ENCODE peak calls at places on chromosome 13, in six cellular contexts. One of them, this sample, is unnamed.

GRCh38 chr13:114107686-114108081 is 24.7 kb downstream of the RASA3 start:
- DNase-seq in IMR-90: peak
- DNase-seq in H9: no peak
- DNase-seq in mesenchymal stem cell: peak
- DNase-seq in trophoblast cell: no peak
- DNase-seq in neuronal stem cell: no peak
- DNase-seq in this sample: no peak

GRCh38 chr13:94956407-94957110 is 244.2 kb upstream of the SOX21 start:
- DNase-seq in mesenchymal stem cell: no peak
- DNase-seq in IMR-90: no peak
- DNase-seq in H9: no peak
- DNase-seq in neuronal stem cell: no peak
- DNase-seq in trophoblast cell: no peak
- DNase-seq in this sample: no peak

GRCh38 chr13:49441846-49442245 is 2.0 kb downstream of the CAB39L start:
- DNase-seq in IMR-90: peak
- DNase-seq in trophoblast cell: no peak
- DNase-seq in mesenchymal stem cell: peak
- DNase-seq in neuronal stem cell: no peak
- DNase-seq in H9: no peak
- DNase-seq in this sample: no peak

GRCh38 chr13:52850396-52851152 is 2.1 kb upstream of the PCDH8 start:
- DNase-seq in mesenchymal stem cell: peak
- DNase-seq in trophoblast cell: peak
- DNase-seq in IMR-90: peak
- DNase-seq in H9: peak
- DNase-seq in neuronal stem cell: peak
- DNase-seq in this sample: peak

GRCh38 chr13:34577051-34577450 is 365.0 kb upstream of the NBEA start:
- DNase-seq in H9: no peak
- DNase-seq in trophoblast cell: no peak
- DNase-seq in IMR-90: no peak
- DNase-seq in neuronal stem cell: no peak
- DNase-seq in mesenchymal stem cell: peak
- DNase-seq in this sample: no peak

GRCh38 chr13:26052136-26052736 is 420 bp upstream of the SHISA2 start:
- DNase-seq in neuronal stem cell: no peak
- DNase-seq in trophoblast cell: no peak
- DNase-seq in H9: no peak
- DNase-seq in IMR-90: no peak
- DNase-seq in mesenchymal stem cell: no peak
- DNase-seq in this sample: peak

GRCh38 chr13:32650705-32651311 is 64.6 kb downstream of the PDS5B start:
- DNase-seq in H9: peak
- DNase-seq in mesenchymal stem cell: peak
- DNase-seq in IMR-90: peak
- DNase-seq in neuronal stem cell: peak
- DNase-seq in trophoblast cell: peak
- DNase-seq in this sample: peak

GRCh38 chr13:107649071-107649470 is 566.3 kb downstream of the LIG4 start:
- DNase-seq in H9: no peak
- DNase-seq in mesenchymal stem cell: peak
- DNase-seq in trophoblast cell: no peak
- DNase-seq in IMR-90: peak
- DNase-seq in neuronal stem cell: no peak
- DNase-seq in this sample: no peak

GRCh38 chr13:67107973-67108372 is 122.2 kb downstream of the PCDH9 start:
- DNase-seq in neuronal stem cell: no peak
- DNase-seq in mesenchymal stem cell: no peak
- DNase-seq in IMR-90: no peak
- DNase-seq in H9: no peak
- DNase-seq in trophoblast cell: no peak
- DNase-seq in this sample: no peak

GRCh38 chr13:89514534-89515312 is 1832.8 kb upstream of the MIR17HG start:
- DNase-seq in IMR-90: peak
- DNase-seq in trophoblast cell: no peak
- DNase-seq in mesenchymal stem cell: peak
- DNase-seq in H9: no peak
- DNase-seq in neuronal stem cell: peak
- DNase-seq in this sample: peak

GRCh38 chr13:21074601-21075302 is 13.4 kb upstream of the LATS2 start:
- DNase-seq in IMR-90: no peak
- DNase-seq in mesenchymal stem cell: peak
- DNase-seq in neuronal stem cell: no peak
- DNase-seq in H9: no peak
- DNase-seq in trophoblast cell: no peak
- DNase-seq in this sample: peak

GRCh38 chr13:66139250-66139649 is 1090.9 kb downstream of the PCDH9 start:
- DNase-seq in H9: no peak
- DNase-seq in trophoblast cell: no peak
- DNase-seq in neuronal stem cell: no peak
- DNase-seq in mesenchymal stem cell: peak
- DNase-seq in IMR-90: no peak
- DNase-seq in this sample: no peak

GRCh38 chr13:30652746-30653145 is 35.0 kb downstream of the USPL1 start:
- DNase-seq in IMR-90: no peak
- DNase-seq in mesenchymal stem cell: no peak
- DNase-seq in trophoblast cell: no peak
- DNase-seq in neuronal stem cell: no peak
- DNase-seq in H9: no peak
- DNase-seq in this sample: no peak

GRCh38 chr13:18949489-18949761 is 232.2 kb downstream of the TUBA3C start:
- DNase-seq in neuronal stem cell: no peak
- DNase-seq in H9: no peak
- DNase-seq in mesenchymal stem cell: no peak
- DNase-seq in IMR-90: no peak
- DNase-seq in trophoblast cell: no peak
- DNase-seq in this sample: no peak

GRCh38 chr13:75870397-75870801 is 234.3 kb downstream of the LMO7 start:
- DNase-seq in IMR-90: peak
- DNase-seq in neuronal stem cell: peak
- DNase-seq in trophoblast cell: peak
- DNase-seq in H9: no peak
- DNase-seq in mesenchymal stem cell: peak
- DNase-seq in this sample: no peak

GRCh38 chr13:19157461-19157860 is 24.2 kb downstream of the TUBA3C start:
- DNase-seq in neuronal stem cell: no peak
- DNase-seq in trophoblast cell: no peak
- DNase-seq in IMR-90: no peak
- DNase-seq in mesenchymal stem cell: no peak
- DNase-seq in H9: no peak
- DNase-seq in this sample: no peak

GRCh38 chr13:39410089-39410901 is 192.7 kb downstream of the LHFPL6 start:
- DNase-seq in mesenchymal stem cell: peak
- DNase-seq in IMR-90: peak
- DNase-seq in trophoblast cell: peak
- DNase-seq in neuronal stem cell: no peak
- DNase-seq in H9: no peak
- DNase-seq in this sample: peak

GRCh38 chr13:33158271-33158670 is 127.3 kb downstream of the STARD13 start:
- DNase-seq in IMR-90: no peak
- DNase-seq in mesenchymal stem cell: no peak
- DNase-seq in neuronal stem cell: no peak
- DNase-seq in H9: no peak
- DNase-seq in trophoblast cell: peak
- DNase-seq in this sample: no peak

GRCh38 chr13:35720690-35721554 is 244.4 kb upstream of the MAB21L1 start:
- DNase-seq in mesenchymal stem cell: peak
- DNase-seq in trophoblast cell: peak
- DNase-seq in neuronal stem cell: peak
- DNase-seq in H9: peak
- DNase-seq in IMR-90: peak
- DNase-seq in this sample: peak

GRCh38 chr13:30341815-30342570 is 34.6 kb upstream of the KATNAL1 start:
- DNase-seq in trophoblast cell: peak
- DNase-seq in neuronal stem cell: no peak
- DNase-seq in H9: no peak
- DNase-seq in mesenchymal stem cell: peak
- DNase-seq in IMR-90: peak
- DNase-seq in this sample: no peak

GRCh38 chr13:79668353-79668752 is 187.4 kb downstream of the NDFIP2 start:
- DNase-seq in trophoblast cell: no peak
- DNase-seq in IMR-90: no peak
- DNase-seq in H9: no peak
- DNase-seq in mesenchymal stem cell: peak
- DNase-seq in neuronal stem cell: no peak
- DNase-seq in this sample: no peak

GRCh38 chr13:22866221-22866620 is 314.6 kb upstream of the SGCG start:
- DNase-seq in IMR-90: no peak
- DNase-seq in neuronal stem cell: no peak
- DNase-seq in H9: no peak
- DNase-seq in mesenchymal stem cell: no peak
- DNase-seq in trophoblast cell: peak
- DNase-seq in this sample: no peak

DNA sequence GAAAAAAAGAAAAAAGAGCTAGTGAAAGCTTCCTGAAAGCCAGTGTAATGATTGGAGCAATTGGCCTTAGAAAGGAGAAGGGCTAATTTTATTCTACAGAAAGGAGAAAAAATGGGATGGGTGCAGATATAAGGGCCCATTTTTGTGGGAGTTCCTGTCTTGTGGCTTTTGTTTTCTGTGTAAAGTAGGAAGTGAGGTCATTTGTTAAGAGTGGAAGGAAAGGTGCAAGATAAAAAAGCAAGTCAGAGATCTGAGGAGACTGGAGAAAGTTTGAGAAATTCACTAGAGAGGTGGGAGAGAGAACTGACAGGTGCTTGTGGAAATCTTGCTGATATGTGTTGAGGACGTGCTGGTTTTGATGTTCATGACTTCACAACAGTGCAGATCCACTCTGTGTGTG is 349.4 kb downstream of the DLEU7 start:
- DNase-seq in IMR-90: no peak
- DNase-seq in trophoblast cell: no peak
- DNase-seq in H9: no peak
- DNase-seq in neuronal stem cell: no peak
- DNase-seq in mesenchymal stem cell: no peak
- DNase-seq in this sample: no peak
- H3K4ac ChIP-seq in IMR-90: no peak
- H3K4ac ChIP-seq in trophoblast cell: no peak
- H3K4ac ChIP-seq in H9: no peak
- H3K4ac ChIP-seq in neuronal stem cell: no peak
- H3K4ac ChIP-seq in mesenchymal stem cell: no peak
- H3K4ac ChIP-seq in this sample: no peak

GRCh38 chr13:110953416-110953815 is 38.5 kb upstream of the ANKRD10 start:
- DNase-seq in trophoblast cell: no peak
- DNase-seq in H9: no peak
- DNase-seq in mesenchymal stem cell: no peak
- DNase-seq in IMR-90: no peak
- DNase-seq in neuronal stem cell: no peak
- DNase-seq in this sample: no peak

GRCh38 chr13:110957181-110957884 is 42.5 kb upstream of the ANKRD10 start:
- DNase-seq in IMR-90: peak
- DNase-seq in trophoblast cell: peak
- DNase-seq in H9: no peak
- DNase-seq in neuronal stem cell: no peak
- DNase-seq in mesenchymal stem cell: no peak
- DNase-seq in this sample: peak

GRCh38 chr13:110950819-110951570 is 36.1 kb upstream of the ANKRD10 start:
- DNase-seq in IMR-90: no peak
- DNase-seq in neuronal stem cell: no peak
- DNase-seq in H9: no peak
- DNase-seq in trophoblast cell: no peak
- DNase-seq in mesenchymal stem cell: no peak
- DNase-seq in this sample: no peak

GRCh38 chr13:110950356-110950755 is 35.5 kb upstream of the ANKRD10 start:
- DNase-seq in IMR-90: no peak
- DNase-seq in trophoblast cell: no peak
- DNase-seq in neuronal stem cell: no peak
- DNase-seq in mesenchymal stem cell: no peak
- DNase-seq in H9: no peak
- DNase-seq in this sample: no peak

DNA sequence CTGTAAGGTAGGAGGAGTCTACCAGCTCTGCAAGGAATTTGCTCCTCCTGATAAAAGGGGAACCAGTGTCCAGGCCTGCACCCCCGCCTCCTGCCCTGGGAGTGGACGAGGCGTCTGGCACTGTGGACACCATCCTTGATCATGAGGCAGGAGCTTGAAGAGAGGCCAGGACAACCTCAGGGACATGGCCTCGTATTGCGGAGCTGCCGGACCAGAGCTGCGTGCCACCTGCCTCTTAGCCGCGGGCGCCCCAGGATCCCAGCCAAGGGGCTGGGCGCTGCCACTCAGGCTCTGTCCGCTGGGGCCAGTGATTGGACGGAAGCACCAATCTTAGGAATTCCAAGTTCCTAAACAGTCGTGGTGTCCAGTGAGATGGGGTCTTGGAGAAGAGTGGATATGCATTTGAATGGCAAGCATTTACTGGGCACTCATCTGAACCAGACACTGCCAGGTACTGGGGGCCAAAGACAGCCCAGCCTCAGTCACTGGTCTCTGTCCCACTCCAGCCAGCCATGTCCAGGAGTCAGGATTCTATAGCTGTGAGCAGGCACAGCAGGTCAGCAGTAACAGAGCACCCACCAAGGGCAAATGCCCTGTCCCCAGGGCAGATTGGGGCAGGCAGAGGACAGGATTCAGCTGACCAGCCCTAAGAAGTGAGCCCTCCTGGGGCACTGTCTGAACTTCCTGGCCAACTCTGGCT is 39.1 kb upstream of the ANKRD10 start:
- DNase-seq in H9: no peak
- DNase-seq in trophoblast cell: no peak
- DNase-seq in mesenchymal stem cell: no peak
- DNase-seq in IMR-90: no peak
- DNase-seq in neuronal stem cell: no peak
- DNase-seq in this sample: no peak
- H3K4ac ChIP-seq in H9: no peak
- H3K4ac ChIP-seq in trophoblast cell: no peak
- H3K4ac ChIP-seq in mesenchymal stem cell: peak
- H3K4ac ChIP-seq in IMR-90: peak
- H3K4ac ChIP-seq in neuronal stem cell: no peak
- H3K4ac ChIP-seq in this sample: no peak

DNA sequence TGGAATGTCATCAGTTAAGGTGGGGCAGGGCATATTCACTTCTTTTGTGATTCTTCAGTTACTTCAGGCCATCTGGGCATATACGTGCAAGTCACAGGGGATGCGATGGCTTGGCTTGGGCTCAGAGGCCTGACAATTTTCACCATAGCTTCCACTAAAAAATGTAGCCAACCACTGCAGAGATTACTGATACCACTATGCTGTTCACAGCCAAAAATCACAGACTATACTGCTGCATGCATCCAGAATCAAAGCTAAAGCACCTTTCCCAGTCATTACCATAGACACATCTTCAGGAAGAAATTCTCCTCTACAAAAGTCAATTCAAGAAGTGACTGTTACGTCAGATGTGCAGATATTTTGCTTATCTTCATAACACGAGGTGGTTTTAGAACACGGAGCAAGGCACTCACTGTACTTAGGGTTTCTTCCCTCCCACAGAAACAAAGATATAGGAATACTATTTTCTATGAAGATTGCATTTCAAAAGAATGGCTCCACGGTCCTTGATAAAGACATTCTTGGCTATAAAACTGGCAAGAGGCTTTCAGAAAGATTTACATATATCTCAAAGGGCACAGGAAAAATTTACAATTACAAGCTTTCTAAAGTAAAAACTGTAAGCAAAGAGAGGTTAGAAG is 1556.6 kb upstream of the PRR20A start:
- DNase-seq in H9: peak
- DNase-seq in trophoblast cell: no peak
- DNase-seq in neuronal stem cell: no peak
- DNase-seq in mesenchymal stem cell: no peak
- DNase-seq in IMR-90: no peak
- DNase-seq in this sample: peak
- H3K4ac ChIP-seq in H9: no peak
- H3K4ac ChIP-seq in trophoblast cell: no peak
- H3K4ac ChIP-seq in neuronal stem cell: no peak
- H3K4ac ChIP-seq in mesenchymal stem cell: no peak
- H3K4ac ChIP-seq in IMR-90: no peak
- H3K4ac ChIP-seq in this sample: no peak

GRCh38 chr13:81406639-81407292 is 1065.8 kb upstream of the SPRY2 start:
- DNase-seq in H9: no peak
- DNase-seq in neuronal stem cell: no peak
- DNase-seq in mesenchymal stem cell: no peak
- DNase-seq in trophoblast cell: no peak
- DNase-seq in IMR-90: no peak
- DNase-seq in this sample: peak
- H3K4ac ChIP-seq in H9: no peak
- H3K4ac ChIP-seq in neuronal stem cell: no peak
- H3K4ac ChIP-seq in mesenchymal stem cell: no peak
- H3K4ac ChIP-seq in trophoblast cell: no peak
- H3K4ac ChIP-seq in IMR-90: no peak
- H3K4ac ChIP-seq in this sample: no peak

This sample was measured in mesendoderm.